ENCODE peak calls at places on chromosomes 13 and 19, in ten cellular contexts. J is breast epithelium; C is substantia nigra; N is effector memory CD4-positive, alpha-beta T cell; Q is testis; Z is RWPE1; K is esophagus muscularis mucosa; B is thoracic aorta; X is fibroblast of lung; O is caudate nucleus. T is an unnamed sample.

GRCh38 chr13:80590551-80590950 is 249.6 kb upstream of the SPRY2 start:
- DNase-seq in X (no peak), N (no peak), K (no peak), B (no peak), Z (no peak), J (no peak), C (no peak), Q (no peak), O (no peak), T (no peak)

GRCh38 chr19:23776507-23777205 is 18.0 kb upstream of the ZNF681 start:
- DNase-seq in X (no peak), B (no peak), C (no peak), N (no peak), Q (no peak), Z (no peak), K (peak), J (no peak), O (no peak), T (no peak)

GRCh38 chr13:73667756-73668155 is 466.4 kb downstream of the KLF12 start:
- DNase-seq in O (no peak), J (no peak), X (no peak), K (no peak), Q (no peak), C (no peak), N (no peak), Z (no peak), B (no peak), T (no peak)

GRCh38 chr13:100443278-100443997 is 145.2 kb downstream of the GGACT start:
- DNase-seq in C (no peak), B (no peak), O (no peak), J (no peak), Z (no peak), Q (no peak), N (no peak), X (no peak), K (no peak), T (no peak)

GRCh38 chr13:93108111-93108581 is 118.5 kb upstream of the GPC6 start:
- DNase-seq in C (no peak), B (no peak), K (no peak), O (no peak), N (no peak), X (peak), Q (no peak), Z (no peak), J (no peak), T (no peak)

GRCh38 chr19:17323973-17324327 is 10.7 kb downstream of the ANO8 start:
- DNase-seq in B (no peak), Q (no peak), J (no peak), Z (no peak), K (no peak), O (no peak), N (no peak), C (no peak), X (no peak), T (no peak)

GRCh38 chr13:37313383-37313782 is 207.9 kb upstream of the CSNK1A1L start:
- DNase-seq in C (no peak), J (no peak), O (no peak), X (peak), Q (no peak), Z (peak), K (no peak), B (no peak), N (no peak), T (peak)

GRCh38 chr19:31268751-31269150 is 80.5 kb downstream of the TSHZ3 start:
- DNase-seq in Z (no peak), O (no peak), C (no peak), B (no peak), N (no peak), Q (no peak), K (no peak), J (no peak), X (no peak), T (no peak)

GRCh38 chr13:74145249-74145970 is 11.2 kb upstream of the KLF12 start:
- DNase-seq in B (no peak), Z (no peak), O (no peak), X (peak), J (no peak), K (no peak), C (no peak), Q (no peak), N (no peak), T (no peak)

GRCh38 chr19:1851581-1852293 is 3.5 kb upstream of the REXO1 start:
- DNase-seq in B (no peak), Q (no peak), X (no peak), Z (no peak), C (no peak), J (no peak), N (no peak), K (no peak), O (peak), T (no peak)

GRCh38 chr19:50494186-50495019 is 16.6 kb downstream of the JOSD2 start:
- DNase-seq in Z (no peak), O (no peak), X (no peak), N (no peak), C (no peak), Q (no peak), B (no peak), J (no peak), K (no peak), T (no peak)

GRCh38 chr13:69641773-69642172 is 465.9 kb upstream of the ATXN8OS start:
- DNase-seq in J (no peak), X (no peak), C (no peak), N (no peak), K (no peak), Q (no peak), Z (no peak), B (no peak), O (no peak), T (no peak)

GRCh38 chr13:39411501-39411900 is 191.5 kb downstream of the LHFPL6 start:
- DNase-seq in O (no peak), Q (no peak), J (no peak), N (no peak), K (no peak), C (no peak), X (peak), Z (no peak), B (no peak), T (no peak)

GRCh38 chr13:108807841-108808240 is 178.4 kb downstream of the MYO16 start:
- DNase-seq in N (no peak), X (no peak), J (no peak), O (no peak), B (no peak), C (no peak), Q (no peak), Z (no peak), K (no peak), T (no peak)

GRCh38 chr19:46952874-46953273 is 66.8 kb upstream of the NPAS1 start:
- DNase-seq in C (no peak), X (no peak), O (no peak), Q (no peak), B (no peak), K (no peak), J (no peak), Z (no peak), N (no peak), T (no peak)

GRCh38 chr19:46955813-46956371 is 63.7 kb upstream of the NPAS1 start:
- DNase-seq in C (no peak), X (no peak), B (no peak), Z (no peak), K (no peak), Q (no peak), J (no peak), N (no peak), O (no peak), T (no peak)

GRCh38 chr19:46953955-46954501 is 65.6 kb upstream of the NPAS1 start:
- DNase-seq in K (no peak), J (no peak), O (no peak), B (no peak), C (no peak), X (no peak), Q (no peak), N (no peak), Z (no peak), T (no peak)

GRCh38 chr19:46954502-46955004 is 65.1 kb upstream of the NPAS1 start:
- DNase-seq in N (no peak), X (no peak), Z (no peak), J (no peak), C (no peak), B (no peak), O (no peak), Q (no peak), K (no peak), T (no peak)

DNA sequence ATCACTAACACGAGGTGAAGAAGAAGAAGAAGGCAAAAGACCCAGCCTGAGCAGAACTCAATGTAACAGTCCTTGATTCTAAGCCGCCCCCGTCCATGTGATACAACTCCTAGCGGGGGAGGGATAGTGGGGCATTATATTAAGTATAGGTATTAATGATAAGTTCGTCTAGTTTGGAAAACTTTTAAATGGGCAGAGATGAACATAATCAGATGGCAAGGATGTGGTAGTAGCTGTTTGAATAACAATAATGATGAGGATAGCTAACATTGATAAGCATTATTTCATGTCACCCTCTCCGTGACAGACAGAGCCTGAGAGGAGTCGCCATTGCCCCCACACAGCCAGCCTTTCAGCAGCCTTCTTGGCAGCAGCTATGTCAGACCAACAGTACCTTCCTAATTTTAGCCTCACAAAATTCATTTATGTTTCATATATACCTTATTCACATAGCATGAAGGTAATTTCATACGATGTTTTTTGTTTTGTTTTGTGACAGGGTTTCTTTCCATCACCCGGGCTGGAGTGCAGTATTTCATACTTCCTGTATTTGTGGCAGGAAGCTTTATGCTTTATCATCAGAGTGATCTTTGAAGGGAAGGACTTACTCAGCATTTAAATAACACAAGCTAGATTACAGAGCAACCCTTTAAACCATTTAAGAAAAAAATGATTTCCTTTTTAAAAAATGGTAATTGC is 64.4 kb upstream of the NPAS1 start:
- DNase-seq in N (no peak), B (no peak), J (no peak), X (peak), Q (peak), K (no peak), O (no peak), Z (no peak), C (no peak), T (no peak)
- H3K27ac ChIP-seq in N (peak), B (no peak), J (peak), X (peak), Q (no peak), K (peak), O (peak), Z (no peak), C (peak), T (peak)

GRCh38 chr13:98014766-98015165 is 61.3 kb downstream of the IPO5 start:
- DNase-seq in C (no peak), K (no peak), N (no peak), B (no peak), X (peak), Z (peak), Q (no peak), O (no peak), J (no peak), T (no peak)
- H3K27ac ChIP-seq in C (no peak), K (no peak), N (no peak), B (no peak), X (peak), Z (no peak), Q (no peak), O (no peak), J (no peak), T (peak)

GRCh38 chr13:65914707-65915106 is 1315.4 kb downstream of the PCDH9 start:
- DNase-seq in Q (no peak), X (peak), J (no peak), O (no peak), N (no peak), Z (no peak), K (no peak), B (no peak), C (no peak), T (no peak)
- H3K27ac ChIP-seq in Q (no peak), X (peak), J (no peak), O (no peak), N (no peak), Z (no peak), K (no peak), B (no peak), C (no peak), T (peak)

DNA sequence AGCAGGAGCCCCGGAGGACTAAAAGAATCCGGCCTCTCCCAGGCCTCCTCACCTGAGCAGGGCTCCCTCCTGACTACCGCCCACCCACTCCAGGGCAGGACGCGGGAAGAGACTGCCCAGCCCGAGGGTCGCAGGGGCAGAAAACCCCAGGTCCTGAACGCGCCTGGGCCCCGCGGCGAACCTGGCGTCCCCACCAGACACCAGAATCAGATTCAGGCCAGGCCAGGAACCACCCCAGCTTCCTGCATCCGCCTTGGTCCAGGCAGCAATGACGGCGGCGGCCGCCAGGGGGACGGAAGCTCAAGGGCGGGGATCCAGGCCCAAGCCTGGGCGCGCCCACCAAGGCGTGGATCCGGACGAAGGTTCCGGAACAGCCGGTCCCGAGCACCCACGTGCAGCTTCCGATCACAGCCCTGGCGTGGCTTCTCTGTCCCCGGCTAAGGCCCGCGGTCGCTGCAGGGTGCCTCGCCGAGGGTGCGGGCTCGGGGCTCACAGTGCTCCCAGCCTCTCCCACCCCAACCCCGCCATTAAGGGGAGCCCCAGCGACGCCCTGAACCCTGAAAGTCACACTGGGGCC is 3.6 kb downstream of the LGALS7 start:
- DNase-seq in J (peak), K (peak), Q (peak), Z (peak), C (peak), X (peak), O (peak), N (peak), B (peak), T (no peak)
- H3K27ac ChIP-seq in J (peak), K (peak), Q (peak), Z (no peak), C (no peak), X (no peak), O (no peak), N (peak), B (no peak), T (peak)

GRCh38 chr19:11347546-11347945 is 1.2 kb downstream of the CCDC159 start:
- DNase-seq in N (no peak), Z (no peak), B (no peak), X (no peak), C (no peak), K (no peak), O (no peak), Q (no peak), J (no peak), T (no peak)
- H3K27ac ChIP-seq in N (no peak), Z (peak), B (peak), X (no peak), C (no peak), K (peak), O (no peak), Q (no peak), J (no peak), T (no peak)

DNA sequence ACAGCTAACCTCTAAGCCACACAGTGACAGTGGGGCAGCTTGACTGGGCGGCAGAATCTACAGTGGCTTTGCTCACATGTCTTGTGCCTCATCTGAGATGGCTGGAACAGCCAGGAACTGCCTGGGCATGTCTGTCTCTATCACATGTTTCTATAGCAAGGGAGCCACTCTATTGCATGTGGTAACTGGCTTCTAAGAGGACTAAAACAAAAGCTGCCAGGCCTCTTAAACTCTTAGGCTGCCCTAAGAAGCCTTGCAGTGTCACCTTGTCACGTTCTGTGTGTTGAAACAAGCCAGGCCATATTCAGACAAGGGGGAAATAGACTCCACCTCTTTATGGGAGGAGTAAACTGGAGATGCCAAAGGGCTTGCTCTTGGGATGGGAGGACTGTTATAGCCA is 122.9 kb upstream of the MAB21L1 start:
- DNase-seq in Q (no peak), X (no peak), B (no peak), K (no peak), Z (peak), N (no peak), O (no peak), C (no peak), J (no peak), T (peak)
- H3K27ac ChIP-seq in Q (no peak), X (no peak), B (no peak), K (peak), Z (no peak), N (no peak), O (no peak), C (no peak), J (peak), T (peak)

GRCh38 chr13:21672811-21673591 is 2.1 kb downstream of the FGF9 start:
- DNase-seq in J (no peak), K (no peak), O (no peak), N (no peak), X (no peak), Q (no peak), C (no peak), Z (no peak), B (no peak), T (no peak)
- H3K27ac ChIP-seq in J (no peak), K (no peak), O (no peak), N (no peak), X (no peak), Q (no peak), C (no peak), Z (no peak), B (no peak), T (no peak)

GRCh38 chr19:39078436-39079200 is 5.5 kb upstream of the ACP7 start:
- DNase-seq in Q (no peak), K (no peak), Z (peak), X (peak), C (peak), B (no peak), O (peak), N (no peak), J (no peak), T (peak)

GRCh38 chr19:39074205-39074692 is 9.9 kb upstream of the ACP7 start:
- DNase-seq in C (no peak), N (no peak), O (no peak), B (no peak), J (no peak), Z (no peak), K (no peak), X (no peak), Q (no peak), T (no peak)

GRCh38 chr19:39074942-39075341 is 9.2 kb upstream of the ACP7 start:
- DNase-seq in J (no peak), Z (no peak), B (no peak), Q (no peak), C (no peak), N (no peak), O (no peak), X (no peak), K (no peak), T (no peak)

GRCh38 chr19:39080431-39080830 is 3.7 kb upstream of the ACP7 start:
- DNase-seq in N (no peak), Q (no peak), J (no peak), O (no peak), K (no peak), C (no peak), X (no peak), B (no peak), Z (no peak), T (no peak)

DNA sequence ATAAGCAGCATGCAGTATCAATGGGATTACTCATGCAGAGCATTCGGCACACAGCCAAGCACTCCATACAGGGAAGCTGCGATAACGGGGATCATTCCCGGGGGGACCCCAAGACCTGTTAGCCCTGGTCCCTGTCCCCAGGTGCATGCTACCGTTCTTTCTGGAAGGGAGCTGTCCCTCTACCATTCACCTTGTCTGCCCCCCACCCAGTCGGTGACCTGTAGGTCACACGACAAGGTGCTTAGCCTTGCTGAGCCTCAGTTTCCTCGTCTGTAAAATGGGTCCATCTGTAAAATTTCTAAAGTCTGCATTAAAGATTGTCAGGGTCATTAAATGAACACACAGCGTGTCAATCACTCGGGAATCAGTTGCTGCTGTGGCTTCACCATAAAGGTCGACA is 6.8 kb upstream of the ACP7 start:
- DNase-seq in O (no peak), Q (no peak), Z (no peak), B (no peak), K (no peak), N (no peak), J (no peak), C (no peak), X (no peak), T (no peak)
- H3K27ac ChIP-seq in O (no peak), Q (no peak), Z (no peak), B (no peak), K (no peak), N (no peak), J (no peak), C (peak), X (no peak), T (no peak)

GRCh38 chr19:19551862-19552192 is 13.8 kb downstream of the CILP2 start:
- DNase-seq in C (no peak), J (no peak), X (peak), B (no peak), O (no peak), K (no peak), Q (no peak), N (no peak), Z (no peak), T (no peak)
- H3K27ac ChIP-seq in C (no peak), J (no peak), X (no peak), B (no peak), O (no peak), K (no peak), Q (no peak), N (no peak), Z (peak), T (no peak)

DNA sequence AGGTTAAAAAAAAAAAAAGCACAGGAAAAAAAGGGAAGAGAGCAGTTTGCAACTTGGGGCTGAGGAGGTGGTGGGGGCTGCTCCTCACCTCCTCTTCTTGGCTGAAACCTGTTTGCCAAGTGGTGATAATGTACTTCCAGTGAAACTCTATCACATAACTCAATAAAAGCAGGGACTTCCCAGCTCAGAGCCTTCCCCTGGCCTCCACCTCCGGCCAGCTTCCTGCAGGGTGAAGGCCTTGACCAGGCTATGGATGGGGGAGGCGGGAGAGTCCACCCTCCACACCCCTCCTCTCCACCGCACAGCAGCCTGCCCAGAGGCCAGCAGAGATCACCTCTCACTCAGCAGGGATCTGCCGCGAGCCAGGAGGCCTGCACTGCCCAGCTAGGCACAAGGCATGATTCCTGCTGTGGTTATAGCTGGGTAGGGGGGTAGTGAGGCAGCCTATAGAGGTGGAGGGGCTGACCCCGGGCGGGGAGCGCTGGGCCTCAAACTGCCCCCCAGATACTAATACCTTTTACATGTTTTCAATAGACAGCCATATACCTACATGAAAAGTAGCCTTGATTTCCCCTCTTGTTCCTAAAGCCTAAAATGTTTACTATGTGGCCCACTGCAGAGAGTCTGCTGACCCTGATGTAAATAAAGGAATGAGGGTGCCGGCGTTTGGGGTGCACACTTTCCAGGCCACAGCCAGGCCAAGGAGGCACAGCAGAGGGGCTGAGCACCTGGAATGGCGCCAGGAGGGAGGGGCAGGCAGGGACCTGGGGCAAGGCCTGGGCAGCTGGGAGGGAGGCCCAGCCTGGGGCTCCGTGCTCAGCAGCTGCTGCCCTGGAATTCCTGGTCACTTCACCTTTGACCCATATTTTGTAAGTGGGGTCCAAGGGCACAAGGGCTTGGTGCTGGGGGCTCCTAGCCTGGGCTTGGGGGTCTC is 10.3 kb downstream of the ZNF787 start:
- DNase-seq in B (no peak), X (no peak), J (no peak), Q (peak), Z (no peak), K (no peak), C (no peak), O (no peak), N (no peak), T (no peak)
- H3K27ac ChIP-seq in B (no peak), X (peak), J (peak), Q (peak), Z (peak), K (peak), C (no peak), O (peak), N (no peak), T (no peak)